ENCODE peak calls at places on chromosomes 11 and 22, in four cellular contexts. Q is choroid plexus epithelial cell, K is tibial artery, W is endothelial cell of umbilical vein. S is an unnamed sample.

GRCh38 chr11:1752907-1753425 is 2.6 kb upstream of the IFITM10 start:
- DNase-seq in Q (no peak), K (no peak), W (no peak), S (no peak)

GRCh38 chr22:44659140-44659539 is 42.9 kb upstream of the PRR5 start:
- DNase-seq in Q (peak), K (no peak), W (no peak), S (no peak)

GRCh38 chr22:46047841-46048595 is 71.1 kb upstream of the WNT7B start:
- DNase-seq in Q (no peak), K (peak), W (no peak), S (peak)

GRCh38 chr11:4830909-4831308 is 9.8 kb downstream of the OR51F2 start:
- DNase-seq in Q (no peak), K (no peak), W (no peak), S (no peak)

GRCh38 chr11:128316541-128317206 is 270.7 kb downstream of the ETS1 start:
- DNase-seq in Q (no peak), K (no peak), W (no peak), S (no peak)

GRCh38 chr11:14446701-14447169 is 52.9 kb downstream of the COPB1 start:
- DNase-seq in Q (peak), K (no peak), W (peak), S (peak)

GRCh38 chr11:34149274-34149673 is 43.8 kb downstream of the NAT10 start:
- DNase-seq in Q (no peak), K (no peak), W (no peak), S (no peak)

GRCh38 chr11:35529971-35530495 is 4.6 kb upstream of the PAMR1 start:
- DNase-seq in Q (peak), K (no peak), W (no peak), S (peak)

GRCh38 chr11:122869622-122870021 is 12.9 kb upstream of the JHY start:
- DNase-seq in Q (no peak), K (no peak), W (no peak), S (no peak)

GRCh38 chr11:16669799-16670415 is 68.5 kb upstream of the C11orf58 start:
- DNase-seq in Q (peak), K (no peak), W (no peak), S (no peak)

GRCh38 chr11:72446929-72447753 is 12.8 kb upstream of the CLPB start:
- DNase-seq in Q (peak), K (no peak), W (peak), S (peak)

GRCh38 chr22:41523464-41524221 is 20.6 kb downstream of the POLR3H start:
- DNase-seq in Q (peak), K (peak), W (no peak), S (peak)

GRCh38 chr22:42061041-42061440 is 9.6 kb downstream of the NAGA start:
- DNase-seq in Q (no peak), K (no peak), W (no peak), S (no peak)

GRCh38 chr11:118620529-118621070 is 13.2 kb downstream of the PHLDB1 start:
- DNase-seq in Q (no peak), K (no peak), W (no peak), S (no peak)

GRCh38 chr11:2775626-2776350 is 76.0 kb upstream of the KCNQ1OT1 start:
- DNase-seq in Q (no peak), K (peak), W (no peak), S (no peak)

GRCh38 chr11:128311742-128312719 is 275.3 kb downstream of the ETS1 start:
- DNase-seq in Q (no peak), K (no peak), W (no peak), S (no peak)

GRCh38 chr22:46110215-46110614 is 40.1 kb upstream of the PPARA start:
- DNase-seq in Q (peak), K (no peak), W (no peak), S (peak)

GRCh38 chr11:32435152-32435480 is 223 bp downstream of the WT1 start:
- DNase-seq in Q (no peak), K (no peak), W (no peak), S (no peak)

GRCh38 chr11:47977651-47978050 is 2.7 kb upstream of the PTPRJ start:
- DNase-seq in Q (no peak), K (no peak), W (no peak), S (no peak)

GRCh38 chr11:99739464-99740089 is 718.8 kb downstream of the CNTN5 start:
- DNase-seq in Q (peak), K (no peak), W (no peak), S (peak)

GRCh38 chr11:43638717-43639116 is 41.8 kb upstream of the HSD17B12 start:
- DNase-seq in Q (no peak), K (no peak), W (no peak), S (peak)

GRCh38 chr11:108193725-108194124 is 28.7 kb downstream of the NPAT start:
- DNase-seq in Q (no peak), K (no peak), W (no peak), S (no peak)

GRCh38 chr11:80727315-80727714 is 1286.5 kb upstream of the TENM4 start:
- DNase-seq in Q (peak), K (no peak), W (no peak), S (peak)

GRCh38 chr11:58574851-58575250 is 805 bp downstream of the LPXN start:
- DNase-seq in Q (peak), K (no peak), W (peak), S (peak)

GRCh38 chr22:18032455-18033101 is 8.2 kb upstream of the MICAL3 start:
- DNase-seq in Q (no peak), K (no peak), W (no peak), S (peak)

GRCh38 chr22:40300884-40301672 is 45.2 kb upstream of the ADSL start:
- DNase-seq in Q (no peak), K (no peak), W (no peak), S (no peak)

GRCh38 chr11:2940166-2940929 is 11.1 kb upstream of the PHLDA2 start:
- DNase-seq in Q (peak), K (no peak), W (no peak), S (peak)

GRCh38 chr11:72239296-72239848 is 4.6 kb downstream of the PHOX2A start:
- DNase-seq in Q (peak), K (peak), W (no peak), S (peak)

GRCh38 chr11:7485854-7486425 is 634 bp downstream of the OLFML1 start:
- DNase-seq in Q (no peak), K (no peak), W (no peak), S (no peak)
- H3K4me3 ChIP-seq in Q (no peak), K (peak), W (no peak), S (peak)

DNA sequence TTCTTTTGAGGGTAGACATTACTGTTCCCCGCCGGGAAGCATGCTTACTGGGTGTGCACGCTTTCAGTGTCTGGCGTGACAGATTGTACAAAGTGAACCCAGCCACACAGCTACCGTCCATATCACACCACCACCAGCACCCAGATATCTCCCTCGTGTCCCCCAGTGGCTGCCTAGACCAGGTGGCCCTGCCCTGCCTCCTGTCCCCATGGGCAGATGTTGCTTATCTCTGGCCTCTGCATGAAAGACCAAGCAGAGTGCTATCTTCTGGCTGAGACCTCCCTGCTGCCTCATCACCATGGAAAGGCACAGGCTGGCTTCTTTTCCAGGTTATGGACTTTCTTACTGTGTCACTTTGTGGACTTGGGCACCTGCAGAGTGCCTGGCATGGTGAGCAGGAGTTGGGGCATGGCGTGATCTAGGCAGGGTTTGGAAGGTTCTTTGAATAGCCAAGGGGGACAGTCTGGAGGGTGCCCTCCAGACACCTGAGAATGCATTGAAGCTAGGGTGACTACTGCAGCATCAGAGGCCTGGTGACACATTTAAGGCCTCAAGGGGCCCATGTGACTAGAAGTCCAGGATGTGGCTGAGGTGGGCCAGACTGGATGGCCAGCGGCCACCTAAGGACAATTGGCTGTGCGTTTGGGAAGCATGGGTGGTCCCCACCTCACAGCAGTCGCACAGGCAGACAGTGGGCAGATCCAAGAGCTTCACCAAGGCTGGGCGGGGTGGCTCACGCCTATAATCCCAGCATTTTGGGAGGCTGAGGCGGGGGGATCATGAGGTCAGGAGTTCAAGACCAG is 4.7 kb downstream of the TANGO2 start:
- DNase-seq in Q (no peak), K (no peak), W (no peak), S (no peak)
- TF ChIP-seq CTCF in Q (no peak), K (no peak), W (no peak), S (no peak)

DNA sequence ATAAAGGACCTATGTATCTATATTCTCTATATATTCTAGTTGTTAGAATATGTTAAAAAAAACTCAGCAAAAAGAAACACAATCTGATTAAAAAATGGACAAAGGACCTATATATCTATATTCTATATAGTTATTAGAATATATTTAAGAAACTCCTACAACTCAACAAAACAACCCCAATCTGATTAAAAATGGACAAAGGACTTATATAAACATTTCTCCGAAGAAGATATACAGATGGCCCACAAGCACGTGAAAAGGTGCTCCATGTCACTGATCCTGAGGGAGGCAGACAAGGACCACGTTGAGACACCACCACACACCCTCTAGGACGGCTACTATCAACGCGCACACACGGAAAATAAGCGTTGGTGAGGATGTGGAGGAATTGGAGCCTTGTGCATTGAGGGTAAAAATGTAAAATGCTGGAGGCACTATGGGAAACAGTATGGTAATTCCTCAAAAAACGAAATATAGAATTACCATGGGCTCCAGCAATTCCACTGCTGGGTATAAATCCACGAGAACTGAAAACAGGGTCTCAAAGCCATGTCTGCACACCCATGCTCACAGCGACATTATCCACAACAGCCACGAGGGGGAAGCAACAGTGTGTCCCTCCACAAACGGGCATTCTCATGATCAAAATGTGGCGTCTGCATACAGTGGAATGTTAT is 22.7 kb downstream of the YPEL1 start:
- DNase-seq in Q (peak), K (peak), W (peak), S (peak)
- H3K4me3 ChIP-seq in Q (no peak), K (no peak), W (no peak), S (no peak)

GRCh38 chr11:130371004-130371590 is 56.4 kb upstream of the ZBTB44 start:
- DNase-seq in Q (peak), K (no peak), W (no peak), S (no peak)
- TF ChIP-seq CTCF in Q (peak), K (no peak), W (no peak), S (no peak)

GRCh38 chr11:93493252-93493897 is 49.8 kb downstream of the SMCO4 start:
- DNase-seq in Q (no peak), K (no peak), W (no peak), S (no peak)

GRCh38 chr11:93490996-93491618 is 52.1 kb downstream of the SMCO4 start:
- DNase-seq in Q (no peak), K (no peak), W (no peak), S (no peak)

GRCh38 chr11:93491941-93492340 is 51.2 kb downstream of the SMCO4 start:
- DNase-seq in Q (no peak), K (no peak), W (no peak), S (no peak)

GRCh38 chr11:93492464-93493251 is 50.5 kb downstream of the SMCO4 start:
- DNase-seq in Q (no peak), K (no peak), W (no peak), S (no peak)

DNA sequence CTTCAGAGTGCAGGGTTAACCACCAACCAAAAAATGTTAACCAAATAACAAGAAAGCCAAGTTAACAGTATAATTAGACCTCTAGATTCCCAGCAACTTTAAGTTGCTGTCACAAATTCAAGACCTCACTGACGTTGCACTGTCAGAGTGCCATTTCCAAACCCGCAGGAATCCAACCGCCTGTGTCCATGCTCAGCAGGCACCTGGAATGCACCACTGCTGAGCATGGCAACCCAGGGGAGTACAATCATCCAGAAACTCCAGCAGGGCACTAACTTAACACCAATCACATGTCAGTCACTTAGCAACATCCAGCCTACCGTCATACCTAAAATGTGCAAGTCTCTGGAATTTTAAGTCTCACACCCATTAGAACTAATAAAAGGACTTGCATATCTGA is 48.9 kb downstream of the SMCO4 start:
- DNase-seq in Q (peak), K (no peak), W (no peak), S (no peak)
- H3K4me3 ChIP-seq in Q (no peak), K (no peak), W (no peak), S (no peak)

DNA sequence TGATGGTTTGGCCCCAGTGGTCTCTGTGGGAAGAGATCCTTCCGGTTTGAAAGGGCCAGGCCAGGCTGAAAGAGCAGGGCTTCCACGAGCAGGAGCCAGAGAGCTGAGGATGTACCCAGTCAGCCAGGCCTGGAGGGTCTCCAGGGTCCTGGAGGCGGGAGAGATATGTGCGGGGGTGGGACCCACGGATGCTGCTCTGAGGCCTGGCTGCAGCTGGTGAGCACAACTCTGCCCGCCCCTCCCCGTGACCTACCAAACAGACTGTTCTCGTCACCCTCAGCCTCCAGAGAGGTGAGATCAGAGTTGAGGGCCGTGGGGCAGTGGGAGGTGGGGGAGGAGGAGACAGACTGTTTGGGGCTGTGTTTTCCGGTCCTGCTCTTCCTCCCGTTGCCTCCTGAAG is 42.2 kb downstream of the TRIOBP start:
- DNase-seq in Q (peak), K (peak), W (no peak), S (peak)
- TF ChIP-seq CTCF in Q (no peak), K (no peak), W (no peak), S (peak)

DNA sequence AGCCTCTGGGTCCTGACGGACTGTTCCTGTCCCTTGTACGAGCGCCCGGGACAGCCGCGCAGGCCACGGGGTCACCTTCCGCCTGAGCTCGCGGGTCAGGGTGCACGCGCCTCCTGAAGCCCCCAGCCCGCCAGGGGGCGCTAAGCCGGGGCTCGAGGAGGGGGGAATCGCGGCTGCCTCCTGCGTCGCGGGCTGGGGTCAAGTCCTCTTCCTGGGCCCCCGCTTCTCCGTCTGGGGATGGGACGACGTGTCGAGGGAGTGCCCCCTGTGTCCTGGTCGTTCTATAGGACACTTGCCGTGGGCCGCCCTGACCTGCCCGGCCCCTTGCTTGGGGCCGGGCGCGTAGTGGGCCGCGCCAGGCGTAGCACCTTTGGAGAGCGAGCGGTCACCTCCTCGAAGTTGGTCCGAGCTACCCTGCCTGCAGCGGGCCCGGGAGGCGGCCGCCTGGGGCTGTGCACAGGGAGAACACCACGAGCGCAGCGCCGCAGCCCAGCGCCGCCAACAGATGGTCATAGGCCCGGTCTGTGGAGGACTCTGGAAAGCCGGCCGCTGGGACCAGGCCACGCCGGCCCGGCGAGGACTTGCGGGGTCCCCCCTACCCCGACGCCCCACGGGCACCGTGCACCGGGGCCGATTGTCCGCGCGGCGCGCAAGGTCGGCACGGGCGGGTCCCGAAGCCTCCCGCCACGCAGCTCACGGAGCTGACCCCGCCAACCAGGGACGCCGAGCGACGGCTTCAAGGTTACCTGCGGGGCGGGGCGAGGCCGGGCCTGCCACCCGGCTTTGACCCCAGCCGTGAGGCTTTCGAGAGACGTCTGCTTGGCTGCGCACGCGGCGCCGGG is 2.7 kb upstream of the WNT11 start:
- DNase-seq in Q (peak), K (peak), W (peak), S (peak)
- H3K4me3 ChIP-seq in Q (peak), K (peak), W (no peak), S (peak)

GRCh38 chr11:86115542-86116385 is 46.9 kb upstream of the PICALM start:
- DNase-seq in Q (peak), K (no peak), W (no peak), S (peak)
- TF ChIP-seq CTCF in Q (peak), K (no peak), W (no peak), S (peak)